ENCODE peak calls at places on chromosomes 13 and 19, in nine cellular contexts. H is osteoblast, U is aorta, R is left lung, P is Peyer's patch, I is GM23248, N is esophagus squamous epithelium, B is GM23338, Q is psoas muscle. M is an unnamed sample.

GRCh38 chr13:60887711-60888110 is 490.7 kb downstream of the TDRD3 start:
- DNase-seq in H (no peak), U (no peak), R (no peak), P (no peak), I (no peak), N (no peak), B (no peak), Q (no peak), M (no peak)

GRCh38 chr19:23439623-23440022 is 44.4 kb upstream of the ZNF91 start:
- DNase-seq in H (no peak), U (no peak), R (no peak), P (no peak), I (no peak), N (no peak), B (peak; percentile 66), Q (no peak), M (no peak)

GRCh38 chr13:75319244-75319643 is 162.7 kb downstream of the TBC1D4 start:
- DNase-seq in H (no peak), U (no peak), R (no peak), P (no peak), I (no peak), N (no peak), B (no peak), Q (no peak), M (no peak)

GRCh38 chr13:59444210-59444857 is 719.4 kb downstream of the DIAPH3 start:
- DNase-seq in H (no peak), U (no peak), R (no peak), P (no peak), I (no peak), N (no peak), B (no peak), Q (no peak), M (no peak)

GRCh38 chr19:55085923-55086715 is 10.4 kb downstream of the EPS8L1 start:
- DNase-seq in H (peak; percentile 90), U (peak; percentile 74), R (no peak), P (no peak), I (peak; percentile 10), N (no peak), B (peak; percentile 51), Q (no peak), M (peak; percentile 32)

GRCh38 chr13:103876571-103876970 is 810.4 kb upstream of the SLC10A2 start:
- DNase-seq in H (no peak), U (no peak), R (no peak), P (no peak), I (peak; percentile 76), N (no peak), B (no peak), Q (no peak), M (no peak)

GRCh38 chr13:112066624-112067004 is 335 bp upstream of the SOX1 start:
- DNase-seq in H (peak; percentile 89), U (peak; percentile 83), R (peak; percentile 77), P (no peak), I (peak; percentile 34), N (no peak), B (peak; percentile 92), Q (peak; percentile 74), M (peak; percentile 78)

GRCh38 chr13:78827471-78827870 is 168.5 kb upstream of the OBI1 start:
- DNase-seq in H (no peak), U (no peak), R (no peak), P (no peak), I (no peak), N (no peak), B (peak; percentile 38), Q (no peak), M (no peak)

GRCh38 chr13:110233181-110233641 is 73.7 kb downstream of the COL4A1 start:
- DNase-seq in H (no peak), U (peak; percentile 75), R (no peak), P (no peak), I (peak; percentile 92), N (no peak), B (no peak), Q (peak; percentile 74), M (peak; percentile 78)

GRCh38 chr13:74288361-74288911 is 154.2 kb upstream of the KLF12 start:
- DNase-seq in H (no peak), U (peak; percentile 67), R (peak; percentile 28), P (peak; percentile 61), I (no peak), N (no peak), B (peak; percentile 46), Q (no peak), M (peak; percentile 55)

GRCh38 chr19:46016426-46017094 is 6.3 kb downstream of the PGLYRP1 start:
- DNase-seq in H (peak; percentile 99), U (peak; percentile 94), R (peak; percentile 95), P (peak; percentile 74), I (peak; percentile 91), N (no peak), B (peak; percentile 94), Q (peak; percentile 90), M (peak; percentile 92)

GRCh38 chr13:34419025-34419424 is 523.0 kb upstream of the NBEA start:
- DNase-seq in H (no peak), U (no peak), R (no peak), P (no peak), I (no peak), N (no peak), B (no peak), Q (no peak), M (no peak)

GRCh38 chr13:70568571-70568970 is 460.3 kb upstream of the KLHL1 start:
- DNase-seq in H (no peak), U (no peak), R (no peak), P (no peak), I (peak; percentile 46), N (no peak), B (peak; percentile 63), Q (no peak), M (no peak)

GRCh38 chr13:44309771-44310767 is 63.6 kb upstream of the SERP2 start:
- DNase-seq in H (no peak), U (no peak), R (no peak), P (no peak), I (no peak), N (no peak), B (no peak), Q (peak; percentile 78), M (peak; percentile 61)

GRCh38 chr13:45328661-45329105 is 12.3 kb downstream of the TPT1 start:
- DNase-seq in H (peak; percentile 51), U (no peak), R (no peak), P (no peak), I (peak; percentile 50), N (no peak), B (no peak), Q (no peak), M (no peak)
- H3K4me1 ChIP-seq in H (peaks cover 52% of the 10 kb centered on the region), U (peaks cover 18% of the 10 kb centered on the region), R (peaks cover 14% of the 10 kb centered on the region), P (no peaks in the 10 kb centered on the region), I (peaks cover 54% of the 10 kb centered on the region), N (peaks cover 70% of the 10 kb centered on the region), B (peaks cover 3% of the 10 kb centered on the region), Q (peaks cover 58% of the 10 kb centered on the region), M (peaks cover 10% of the 10 kb centered on the region)

GRCh38 chr19:2271516-2272103 is 10.4 kb downstream of the PEAK3 start:
- DNase-seq in H (peak; percentile 99), U (no peak), R (peak; percentile 81), P (no peak), I (peak; percentile 89), N (no peak), B (no peak), Q (peak; percentile 82), M (no peak)

GRCh38 chr19:2269244-2270156 is 12.5 kb downstream of the PEAK3 start:
- DNase-seq in H (peak; percentile 100), U (peak; percentile 99), R (peak; percentile 97), P (peak; percentile 97), I (peak; percentile 96), N (peak; percentile 78), B (peak; percentile 96), Q (peak; percentile 100), M (peak; percentile 98)

GRCh38 chr19:2268861-2269243 is 12.6 kb upstream of the JSRP1 start:
- DNase-seq in H (no peak), U (no peak), R (peak; percentile 87), P (no peak), I (no peak), N (no peak), B (no peak), Q (no peak), M (no peak)

GRCh38 chr19:2270157-2270571 is 11.8 kb downstream of the PEAK3 start:
- DNase-seq in H (peak; percentile 94), U (peak; percentile 89), R (peak; percentile 90), P (no peak), I (peak; percentile 64), N (no peak), B (no peak), Q (peak; percentile 85), M (peak; percentile 85)

GRCh38 chr19:2270572-2271515 is 11.1 kb downstream of the PEAK3 start:
- DNase-seq in H (peak; percentile 100), U (peak; percentile 96), R (peak; percentile 96), P (peak; percentile 70), I (peak; percentile 96), N (peak; percentile 58), B (peak; percentile 56), Q (peak; percentile 95), M (peak; percentile 96)
- H3K4me1 ChIP-seq in H (peaks cover 32% of the 10 kb centered on the region), U (no peaks in the 10 kb centered on the region), R (peaks cover 49% of the 10 kb centered on the region), P (peaks cover 55% of the 10 kb centered on the region), I (peaks cover 24% of the 10 kb centered on the region), N (peaks cover 78% of the 10 kb centered on the region), B (peaks cover 18% of the 10 kb centered on the region), Q (peaks cover 54% of the 10 kb centered on the region), M (peaks cover 2% of the 10 kb centered on the region)

GRCh38 chr19:38834104-38834490 is 2.5 kb upstream of the ECH1 start:
- DNase-seq in H (peak; percentile 29), U (no peak), R (no peak), P (no peak), I (no peak), N (no peak), B (no peak), Q (no peak), M (peak; percentile 9)
- H3K4me1 ChIP-seq in H (peaks cover 36% of the 10 kb centered on the region), U (no peaks in the 10 kb centered on the region), R (peaks cover 7% of the 10 kb centered on the region), P (peaks cover 26% of the 10 kb centered on the region), I (peaks cover 34% of the 10 kb centered on the region), N (peaks cover 82% of the 10 kb centered on the region), B (peaks cover 18% of the 10 kb centered on the region), Q (peaks cover 66% of the 10 kb centered on the region), M (peaks cover 4% of the 10 kb centered on the region)

GRCh38 chr19:2213799-2214198 is 22.3 kb downstream of the PLEKHJ1 start:
- DNase-seq in H (no peak), U (no peak), R (no peak), P (no peak), I (no peak), N (no peak), B (no peak), Q (peak; percentile 71), M (no peak)
- H3K4me1 ChIP-seq in H (no peaks in the 10 kb centered on the region), U (no peaks in the 10 kb centered on the region), R (no peaks in the 10 kb centered on the region), P (peaks cover 15% of the 10 kb centered on the region), I (peaks cover 4% of the 10 kb centered on the region), N (peaks cover 36% of the 10 kb centered on the region), B (no peaks in the 10 kb centered on the region), Q (no peaks in the 10 kb centered on the region), M (no peaks in the 10 kb centered on the region)

M was measured in right cardiac atrium.